ENCODE peak calls at places on chromosomes 5 and 9, in four cellular contexts. One of them, this sample, is unnamed.

GRCh38 chr5:60541980-60542379 is 158.0 kb downstream of the DEPDC1B start:
- DNase-seq in IMR-90: peak; percentile 50
- DNase-seq in GM12878: peak; percentile 41
- DNase-seq in K562: no peak
- DNase-seq in this sample: no peak

GRCh38 chr5:132272341-132273210 is 15.1 kb downstream of the PDLIM4 start:
- DNase-seq in IMR-90: peak; percentile 39
- DNase-seq in GM12878: no peak
- DNase-seq in K562: peak; percentile 85
- DNase-seq in this sample: peak; percentile 70

GRCh38 chr5:33398501-33398900 is 42.3 kb upstream of the TARS1 start:
- DNase-seq in IMR-90: peak; percentile 22
- DNase-seq in GM12878: no peak
- DNase-seq in K562: no peak
- DNase-seq in this sample: no peak

GRCh38 chr9:84368593-84368992 is 28.0 kb upstream of the SLC28A3 start:
- DNase-seq in IMR-90: no peak
- DNase-seq in GM12878: no peak
- DNase-seq in K562: no peak
- DNase-seq in this sample: no peak

GRCh38 chr9:131275332-131276106 is 791 bp downstream of the FAM78A start:
- DNase-seq in IMR-90: no peak
- DNase-seq in GM12878: no peak
- DNase-seq in K562: peak; percentile 88
- DNase-seq in this sample: peak; percentile 59

GRCh38 chr5:51838459-51839253 is 455.4 kb downstream of the ISL1 start:
- DNase-seq in IMR-90: no peak
- DNase-seq in GM12878: no peak
- DNase-seq in K562: no peak
- DNase-seq in this sample: no peak

GRCh38 chr5:1268666-1269065 is 26.2 kb downstream of the TERT start:
- DNase-seq in IMR-90: no peak
- DNase-seq in GM12878: no peak
- DNase-seq in K562: no peak
- DNase-seq in this sample: no peak

GRCh38 chr5:135864503-135865443 is 30.3 kb downstream of the SLC25A48 start:
- DNase-seq in IMR-90: no peak
- DNase-seq in GM12878: no peak
- DNase-seq in K562: no peak
- DNase-seq in this sample: no peak

GRCh38 chr9:34589371-34589655 is 211 bp downstream of the CNTFR start:
- DNase-seq in IMR-90: no peak
- DNase-seq in GM12878: no peak
- DNase-seq in K562: no peak
- DNase-seq in this sample: no peak

GRCh38 chr9:34590376-34591090 is 1.0 kb upstream of the CNTFR start:
- DNase-seq in IMR-90: no peak
- DNase-seq in GM12878: no peak
- DNase-seq in K562: no peak
- DNase-seq in this sample: peak; percentile 19

GRCh38 chr9:34588671-34589370 is 703 bp downstream of the CNTFR start:
- DNase-seq in IMR-90: no peak
- DNase-seq in GM12878: no peak
- DNase-seq in K562: no peak
- DNase-seq in this sample: no peak

GRCh38 chr9:34591091-34591910 is 1.8 kb upstream of the CNTFR start:
- DNase-seq in IMR-90: peak; percentile 60
- DNase-seq in GM12878: no peak
- DNase-seq in K562: peak; percentile 81
- DNase-seq in this sample: peak; percentile 70

DNA sequence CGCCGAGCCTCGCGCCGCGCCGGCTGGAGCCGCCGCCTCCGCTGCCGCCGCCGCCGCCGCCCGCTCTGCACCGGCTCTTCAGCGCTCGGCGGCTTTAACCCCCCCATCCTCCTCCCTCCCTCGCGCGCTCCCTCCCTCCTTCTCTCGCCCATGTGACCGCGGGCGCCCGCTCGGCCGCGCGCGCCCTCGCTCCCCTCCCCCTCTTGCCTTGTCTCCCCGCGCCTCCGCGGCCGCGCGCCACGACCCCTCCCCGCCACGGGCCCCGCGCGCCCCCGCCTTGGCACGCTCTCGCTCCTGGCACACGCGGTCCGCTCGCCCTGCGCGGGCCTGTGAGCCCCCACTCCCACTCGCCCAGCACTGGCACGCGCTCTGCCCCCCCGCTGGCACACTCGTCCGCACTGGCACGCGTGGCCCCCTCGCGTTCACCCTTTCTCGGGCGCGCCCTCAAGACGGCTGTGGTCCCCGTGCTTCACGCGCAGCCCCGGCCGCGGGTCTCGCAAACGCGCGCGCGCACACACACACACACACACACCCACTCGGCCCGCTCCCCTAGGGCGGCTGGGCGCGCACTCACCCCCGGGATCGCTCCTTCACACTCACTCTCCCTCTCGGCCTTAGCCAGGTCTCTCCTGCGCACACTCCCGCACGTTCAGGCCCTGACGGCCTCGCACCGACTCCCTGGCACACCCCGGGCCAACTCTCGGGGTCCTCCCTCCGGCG is at the start of gene CNTFR:
- DNase-seq in IMR-90: no peak
- DNase-seq in GM12878: no peak
- DNase-seq in K562: peak; percentile 32
- DNase-seq in this sample: no peak
- TF ChIP-seq FOS in IMR-90: no peak
- TF ChIP-seq FOS in GM12878: no peak
- TF ChIP-seq FOS in K562: no peak
- TF ChIP-seq FOS in this sample: no peak

DNA sequence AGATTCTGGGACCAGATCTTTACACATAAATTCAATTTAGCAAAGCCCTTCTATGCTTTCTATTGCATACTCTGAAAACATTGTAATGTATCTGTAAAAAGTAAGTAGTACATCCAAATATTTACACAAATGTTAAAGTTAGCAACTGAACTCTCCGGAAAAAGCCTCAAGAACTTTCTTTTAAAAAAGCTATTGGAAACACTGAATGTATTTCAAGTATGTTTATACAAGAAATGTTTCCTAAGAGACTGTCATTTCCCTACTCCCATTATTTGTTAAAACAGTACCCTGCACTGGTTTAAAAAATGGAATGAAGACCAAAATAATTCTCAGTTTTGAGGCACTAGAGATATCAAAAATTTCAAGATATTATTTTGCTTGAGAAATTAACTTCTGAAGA is 44.8 kb upstream of the TRIM36 start:
- DNase-seq in IMR-90: peak; percentile 68
- DNase-seq in GM12878: no peak
- DNase-seq in K562: no peak
- DNase-seq in this sample: no peak
- TF ChIP-seq FOS in IMR-90: no peak
- TF ChIP-seq FOS in GM12878: no peak
- TF ChIP-seq FOS in K562: no peak
- TF ChIP-seq FOS in this sample: no peak

GRCh38 chr5:61931236-61931635 is 374.8 kb upstream of the KIF2A start:
- DNase-seq in IMR-90: no peak
- DNase-seq in GM12878: no peak
- DNase-seq in K562: no peak
- DNase-seq in this sample: no peak

GRCh38 chr5:61933787-61934626 is 372.0 kb upstream of the KIF2A start:
- DNase-seq in IMR-90: peak; percentile 29
- DNase-seq in GM12878: peak; percentile 7
- DNase-seq in K562: peak; percentile 57
- DNase-seq in this sample: peak; percentile 55
- TF ChIP-seq FOS in IMR-90: no peak
- TF ChIP-seq FOS in GM12878: no peak
- TF ChIP-seq FOS in K562: no peak
- TF ChIP-seq FOS in this sample: no peak

DNA sequence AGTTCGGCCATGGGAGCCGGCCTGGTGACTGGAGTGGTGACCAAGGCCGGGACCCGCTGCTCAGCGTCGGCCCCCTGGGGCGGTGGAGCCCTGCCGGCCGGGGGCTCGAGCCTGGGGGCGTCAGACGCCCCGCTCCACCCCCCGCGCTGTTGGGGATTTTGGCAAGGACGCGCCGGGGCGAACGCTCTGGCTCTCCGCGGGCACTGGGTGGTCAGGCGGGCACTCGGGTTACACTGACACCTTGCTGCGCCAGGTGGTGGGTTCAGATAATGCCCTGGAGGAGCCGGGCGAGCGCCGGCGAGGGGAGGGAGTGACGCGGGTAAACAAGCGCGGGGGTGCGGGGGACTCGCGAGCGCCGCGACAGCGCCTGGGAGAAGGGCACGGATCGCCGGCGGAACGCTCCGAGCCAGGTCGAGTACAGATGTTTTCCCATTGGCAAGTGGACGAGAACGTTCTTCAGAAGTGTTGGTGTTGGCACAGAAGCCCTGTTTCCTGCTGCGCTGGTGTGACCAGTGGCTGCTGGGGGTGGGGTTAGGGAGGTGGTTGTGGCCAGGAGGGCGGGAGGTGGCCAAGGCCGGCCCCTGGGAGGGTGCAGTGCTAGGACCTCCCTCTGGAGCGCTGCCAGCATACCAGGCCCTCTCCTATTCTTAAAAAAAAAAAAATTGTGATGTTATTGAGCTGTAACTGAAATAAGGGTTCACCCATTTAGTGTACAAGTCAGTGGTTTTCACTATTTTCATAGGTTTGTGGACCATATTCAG is 773 bp downstream of the SQSTM1 start:
- DNase-seq in IMR-90: peak; percentile 90
- DNase-seq in GM12878: no peak
- DNase-seq in K562: peak; percentile 91
- DNase-seq in this sample: peak; percentile 93
- TF ChIP-seq FOS in IMR-90: no peak
- TF ChIP-seq FOS in GM12878: no peak
- TF ChIP-seq FOS in K562: no peak
- TF ChIP-seq FOS in this sample: no peak

GRCh38 chr5:37804401-37804800 is 35.4 kb downstream of the GDNF start:
- DNase-seq in IMR-90: no peak
- DNase-seq in GM12878: no peak
- DNase-seq in K562: no peak
- DNase-seq in this sample: no peak

GRCh38 chr5:37803487-37803886 is 36.4 kb downstream of the GDNF start:
- DNase-seq in IMR-90: no peak
- DNase-seq in GM12878: no peak
- DNase-seq in K562: no peak
- DNase-seq in this sample: no peak

GRCh38 chr5:37801521-37801920 is 38.3 kb downstream of the GDNF start:
- DNase-seq in IMR-90: no peak
- DNase-seq in GM12878: no peak
- DNase-seq in K562: no peak
- DNase-seq in this sample: no peak

DNA sequence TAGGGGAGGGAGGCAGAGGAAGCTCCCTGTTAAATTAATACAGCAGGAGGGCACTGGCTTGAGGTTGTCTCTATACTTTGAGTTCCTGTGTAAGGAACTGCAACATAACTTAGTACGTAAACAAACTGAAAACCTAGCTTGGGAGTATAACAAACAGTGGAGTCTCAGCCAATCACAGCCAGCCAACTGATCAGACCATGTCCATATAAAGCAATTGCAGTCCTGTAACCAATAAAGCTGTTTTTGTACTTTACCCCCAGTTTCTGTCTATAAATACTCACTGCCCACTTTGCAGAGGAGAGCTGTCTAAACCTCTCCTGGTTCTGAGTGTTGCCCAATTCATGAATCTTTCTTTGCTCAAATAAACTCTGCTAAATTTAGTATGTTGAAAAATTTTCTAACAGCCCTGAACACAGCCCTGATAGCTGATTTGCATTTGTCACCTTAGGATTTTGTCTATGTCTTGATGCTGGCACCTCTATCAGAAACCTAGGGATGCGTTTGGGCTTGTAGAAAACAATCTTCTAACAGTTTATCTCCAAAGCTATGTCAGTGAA is 39.9 kb downstream of the GDNF start:
- DNase-seq in IMR-90: no peak
- DNase-seq in GM12878: no peak
- DNase-seq in K562: no peak
- DNase-seq in this sample: no peak
- TF ChIP-seq FOS in IMR-90: no peak
- TF ChIP-seq FOS in GM12878: no peak
- TF ChIP-seq FOS in K562: no peak
- TF ChIP-seq FOS in this sample: no peak

GRCh38 chr9:98383758-98384157 is 128.3 kb upstream of the TBC1D2 start:
- DNase-seq in IMR-90: peak; percentile 46
- DNase-seq in GM12878: no peak
- DNase-seq in K562: peak; percentile 48
- DNase-seq in this sample: no peak

GRCh38 chr9:98379572-98379971 is 124.1 kb upstream of the TBC1D2 start:
- DNase-seq in IMR-90: no peak
- DNase-seq in GM12878: no peak
- DNase-seq in K562: no peak
- DNase-seq in this sample: no peak

GRCh38 chr9:98381311-98382103 is 126.1 kb upstream of the TBC1D2 start:
- DNase-seq in IMR-90: no peak
- DNase-seq in GM12878: no peak
- DNase-seq in K562: no peak
- DNase-seq in this sample: no peak

GRCh38 chr9:98378206-98379193 is 123.1 kb upstream of the TBC1D2 start:
- DNase-seq in IMR-90: peak; percentile 33
- DNase-seq in GM12878: no peak
- DNase-seq in K562: peak; percentile 43
- DNase-seq in this sample: no peak

DNA sequence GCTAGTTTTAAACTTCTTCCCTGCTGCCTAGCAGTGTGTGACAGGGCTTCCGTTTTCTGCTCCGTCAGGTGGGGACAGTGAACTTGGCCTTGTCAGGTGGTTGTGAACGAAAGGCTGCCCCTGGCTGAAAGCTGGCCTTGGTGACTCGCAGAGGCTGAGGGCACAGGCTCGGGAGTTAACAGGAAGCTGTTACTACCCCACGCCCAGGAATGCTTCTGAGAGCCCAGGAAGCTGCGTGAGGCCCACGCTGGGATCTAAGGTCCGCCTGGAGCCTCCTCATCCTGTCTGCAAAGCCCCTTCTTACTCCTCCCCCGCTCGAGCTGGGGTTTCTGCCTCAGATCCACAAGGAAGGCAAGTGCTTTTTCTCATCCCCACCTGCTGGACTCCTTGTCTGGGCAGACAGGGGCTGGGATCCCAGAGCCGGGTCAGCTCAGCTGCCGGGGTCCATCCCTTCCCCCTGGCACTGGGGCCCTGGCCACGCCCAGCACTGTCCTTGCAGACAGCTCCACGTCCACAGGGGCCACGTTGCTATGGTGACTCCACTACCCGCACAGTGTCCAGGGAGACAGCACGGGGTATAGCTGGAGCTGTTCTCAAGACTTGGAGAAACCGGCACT is 124.7 kb upstream of the TBC1D2 start:
- DNase-seq in IMR-90: peak; percentile 65
- DNase-seq in GM12878: peak; percentile 26
- DNase-seq in K562: no peak
- DNase-seq in this sample: peak; percentile 8
- TF ChIP-seq FOS in IMR-90: no peak
- TF ChIP-seq FOS in GM12878: no peak
- TF ChIP-seq FOS in K562: no peak
- TF ChIP-seq FOS in this sample: no peak

DNA sequence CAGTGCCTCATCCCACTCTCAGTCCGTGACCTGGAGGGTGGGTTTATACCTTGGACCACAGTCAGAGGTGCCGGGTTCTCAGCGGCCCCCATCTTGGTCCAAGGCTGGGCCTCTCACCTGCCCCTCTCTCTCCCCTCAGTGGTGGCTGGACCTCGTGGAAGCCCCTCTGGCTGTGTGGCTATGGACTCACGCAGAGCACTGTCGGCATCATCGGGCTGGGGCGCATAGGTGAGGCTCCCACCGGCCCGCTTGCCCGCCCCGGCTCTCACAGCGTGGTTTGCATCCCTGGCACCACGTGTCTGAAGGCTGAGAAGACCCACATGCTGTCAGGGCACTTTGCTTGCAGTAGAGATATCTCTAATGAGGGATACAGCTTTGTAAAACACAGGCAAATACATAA is 5.8 kb downstream of the GRHPR start:
- DNase-seq in IMR-90: no peak
- DNase-seq in GM12878: no peak
- DNase-seq in K562: no peak
- DNase-seq in this sample: no peak
- TF ChIP-seq FOS in IMR-90: no peak
- TF ChIP-seq FOS in GM12878: no peak
- TF ChIP-seq FOS in K562: no peak
- TF ChIP-seq FOS in this sample: no peak